ENCODE peak calls at places on chromosomes 7 and 10, in eight cellular contexts. U is SK-N-SH; K is cardiac muscle cell; G is HCT116; J is tibial nerve; B is Peyer's patch; F is esophagus squamous epithelium; R is CD8-positive, alpha-beta T cell. X is an unnamed sample.

GRCh38 chr10:33133557-33133956 is 175.5 kb upstream of the ITGB1 start:
- DNase-seq in U (no peak), R (no peak), K (no peak), F (no peak), G (no peak), B (no peak), J (no peak), X (no peak)

GRCh38 chr7:100584677-100585510 is 1.0 kb downstream of the LRCH4 start:
- DNase-seq in F (no peak), G (no peak), R (no peak), K (peak; percentile 95), U (peak; percentile 67), J (no peak), B (peak; percentile 48), X (no peak)

GRCh38 chr7:79868010-79868409 is 266.6 kb upstream of the GNAI1 start:
- DNase-seq in R (no peak), B (no peak), F (no peak), G (no peak), J (no peak), U (no peak), K (peak; percentile 32), X (no peak)

GRCh38 chr10:14186245-14186644 is 144.5 kb downstream of the FRMD4A start:
- DNase-seq in G (no peak), F (no peak), K (peak; percentile 25), R (no peak), B (no peak), J (no peak), U (no peak), X (no peak)

GRCh38 chr10:79274279-79275104 is 72.8 kb upstream of the PPIF start:
- DNase-seq in J (peak; percentile 75), R (no peak), F (no peak), G (no peak), K (peak; percentile 46), B (no peak), U (peak; percentile 87), X (peak; percentile 94)

GRCh38 chr10:26970667-26971066 is 109.9 kb upstream of the ABI1 start:
- DNase-seq in K (no peak), B (no peak), U (no peak), G (no peak), J (no peak), R (no peak), F (no peak), X (no peak)

GRCh38 chr7:103632972-103633371 is 187.0 kb upstream of the SLC26A5 start:
- DNase-seq in K (peak; percentile 43), F (no peak), G (no peak), B (no peak), U (no peak), R (no peak), J (no peak), X (no peak)

GRCh38 chr7:105198223-105198622 is 184.2 kb downstream of the KMT2E start:
- DNase-seq in F (no peak), G (no peak), R (no peak), J (no peak), U (no peak), B (no peak), K (peak; percentile 68), X (no peak)

GRCh38 chr10:1600861-1601260 is 136.5 kb downstream of the ADARB2 start:
- DNase-seq in K (no peak), B (no peak), F (no peak), U (no peak), G (no peak), J (no peak), R (no peak), X (no peak)

GRCh38 chr7:5216931-5217330 is 26.9 kb downstream of the WIPI2 start:
- DNase-seq in U (no peak), K (no peak), J (no peak), B (no peak), G (no peak), R (no peak), F (no peak), X (no peak)

GRCh38 chr10:120156614-120157274 is 264.2 kb downstream of the SEC23IP start:
- DNase-seq in J (no peak), K (no peak), B (no peak), U (no peak), R (no peak), G (no peak), F (no peak), X (no peak)

GRCh38 chr7:51261950-51262795 is 54.4 kb downstream of the COBL start:
- DNase-seq in G (no peak), B (no peak), J (no peak), K (no peak), F (no peak), U (no peak), R (no peak), X (no peak)

GRCh38 chr7:46089281-46089680 is 168.2 kb upstream of the IGFBP3 start:
- DNase-seq in F (no peak), U (no peak), B (no peak), R (no peak), G (no peak), J (no peak), K (peak; percentile 54), X (no peak)

GRCh38 chr10:77090381-77091356 is 546.9 kb downstream of the KCNMA1 start:
- DNase-seq in B (no peak), J (no peak), K (no peak), F (no peak), G (no peak), R (no peak), U (peak; percentile 73), X (no peak)

GRCh38 chr7:22066484-22066883 is 120.8 kb upstream of the CDCA7L start:
- DNase-seq in B (no peak), R (no peak), G (no peak), U (no peak), K (no peak), J (no peak), F (no peak), X (no peak)

GRCh38 chr7:80644054-80644453 is 5.6 kb downstream of the CD36 start:
- DNase-seq in G (no peak), F (no peak), J (no peak), R (no peak), K (no peak), U (no peak), B (no peak), X (no peak)

GRCh38 chr10:49597426-49598163 is 12.5 kb upstream of the SLC18A3 start:
- DNase-seq in R (peak; percentile 31), B (no peak), G (no peak), F (no peak), U (no peak), K (no peak), J (no peak), X (no peak)

GRCh38 chr7:75866129-75866496 is 12.7 kb upstream of the RHBDD2 start:
- DNase-seq in K (no peak), U (no peak), R (no peak), B (no peak), G (no peak), J (no peak), F (no peak), X (no peak)

GRCh38 chr7:108613147-108613948 is 43.7 kb downstream of the DNAJB9 start:
- DNase-seq in B (no peak), G (peak; percentile 33), J (no peak), U (peak; percentile 35), R (no peak), F (no peak), K (peak; percentile 61), X (no peak)

DNA sequence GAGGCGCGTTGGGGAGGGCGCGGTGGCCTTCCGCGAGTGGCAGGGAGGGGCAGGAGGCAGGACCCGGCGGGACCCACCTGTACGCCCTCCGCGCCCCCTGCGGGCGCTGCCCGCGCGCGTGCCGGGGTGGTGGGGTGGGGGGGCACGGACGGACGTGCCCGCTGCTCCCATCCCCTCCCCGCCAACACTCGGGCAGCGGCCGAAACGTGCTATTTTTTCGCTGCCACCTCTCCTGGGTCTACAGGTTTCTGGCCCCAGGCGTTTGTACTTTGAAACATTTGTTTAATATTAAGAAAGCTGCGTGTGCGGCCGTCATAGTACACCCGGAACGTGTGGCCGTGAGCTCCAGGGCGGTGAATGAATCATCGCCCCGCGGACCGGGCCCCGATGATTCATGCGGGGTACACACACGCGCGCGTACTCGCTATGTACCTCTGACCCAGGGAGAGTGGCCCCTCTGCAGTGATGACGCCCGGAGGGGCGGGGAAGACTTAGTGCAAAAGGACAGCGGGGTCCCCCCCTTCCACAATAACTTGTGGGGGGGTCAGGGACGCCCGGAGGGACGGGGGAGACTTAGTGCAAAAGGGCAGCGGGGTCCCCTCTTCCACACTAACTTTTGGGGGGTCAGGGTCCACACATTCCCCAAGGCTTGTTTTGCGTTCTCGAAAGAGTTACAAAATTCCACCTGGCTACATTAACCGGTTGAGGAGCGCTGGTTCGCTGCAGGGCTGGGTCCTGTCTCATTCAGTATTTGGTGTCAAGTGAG is 56.6 kb upstream of the PCGF5 start:
- DNase-seq in F (peak; percentile 40), K (peak; percentile 70), G (peak; percentile 15), R (no peak), J (peak; percentile 55), U (peak; percentile 76), B (peak; percentile 52), X (peak; percentile 48)
- H3K4me3 ChIP-seq in F (peak overlapping the region; percentile 65), K (peak overlapping the region; percentile 81), G (peak overlapping the region; percentile 71), R (peak overlapping the region; percentile 80), J (peak overlapping the region; percentile 92), U (peak overlapping the region; percentile 84), B (peak overlapping the region; percentile 83), X (peak overlapping the region; percentile 48)

GRCh38 chr10:50621981-50622496 is 1.7 kb downstream of the SGMS1 start:
- DNase-seq in R (peak; percentile 80), B (peak; percentile 92), F (peak; percentile 41), G (peak; percentile 75), J (peak; percentile 99), U (peak; percentile 69), K (peak; percentile 98), X (peak; percentile 86)
- TF ChIP-seq CTCF in R (no peak), B (peak; percentile 23), F (no peak), G (no peak), J (no peak), U (no peak), K (no peak), X (no peak)

GRCh38 chr10:128124813-128125403 is 1.3 kb downstream of the MKI67 start:
- DNase-seq in K (no peak), G (no peak), U (peak; percentile 46), R (no peak), B (no peak), J (no peak), F (no peak), X (no peak)
- H3K27ac ChIP-seq in K (no peak overlapping the region), G (peak overlapping the region; percentile 86), U (peak overlapping the region; percentile 0), R (no peak overlapping the region), B (no peak overlapping the region), J (no peak overlapping the region), F (no peak overlapping the region), X (no peak overlapping the region)

DNA sequence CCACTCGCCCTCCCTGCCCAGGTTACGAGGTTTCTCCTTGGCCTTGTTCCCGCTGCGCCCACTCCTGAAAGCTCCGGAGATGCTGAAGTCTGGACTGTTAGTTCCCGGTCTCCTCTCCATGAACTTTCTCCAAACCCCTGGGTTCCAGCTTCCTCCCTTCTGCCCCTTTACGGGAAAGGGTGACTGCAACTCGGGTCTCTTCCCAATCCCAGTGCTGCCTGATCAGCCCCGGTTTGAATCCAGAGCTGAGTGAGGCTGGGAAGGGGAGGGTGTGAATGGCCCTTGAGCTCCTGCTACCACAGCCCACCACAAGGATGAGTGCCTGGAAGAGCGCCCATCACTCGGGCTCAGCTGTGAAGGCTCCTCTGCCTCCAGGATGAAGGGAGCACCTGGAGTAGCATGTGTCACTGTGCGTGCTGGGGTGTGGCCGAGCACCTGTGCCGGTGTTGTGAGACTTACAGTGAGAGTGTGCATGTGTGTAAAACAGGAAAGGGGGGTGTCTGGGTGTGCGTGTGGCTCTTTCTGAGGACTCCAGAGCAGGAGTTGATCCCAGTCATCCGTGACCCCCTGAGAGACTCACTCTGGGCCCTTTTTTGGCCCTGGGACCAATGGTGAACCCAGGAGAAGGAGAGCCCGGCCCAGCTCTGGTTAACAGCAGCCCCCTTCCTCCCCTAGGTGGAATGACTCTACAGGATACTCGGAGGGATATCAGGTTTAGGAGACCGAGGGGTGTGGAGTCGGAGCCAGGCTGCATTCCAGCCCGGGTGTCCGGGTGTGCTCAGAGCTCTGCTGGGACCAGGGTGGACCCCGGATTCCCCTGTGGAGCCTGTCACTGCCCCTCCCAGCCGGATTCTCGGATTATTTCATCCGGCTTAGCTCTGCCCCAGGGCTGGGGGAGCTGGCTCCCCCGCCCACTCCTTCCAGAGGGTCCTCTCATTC is 1.1 kb upstream of the ZNF467 start:
- DNase-seq in G (no peak), K (peak; percentile 36), J (no peak), U (no peak), R (no peak), F (no peak), B (no peak), X (no peak)
- H3K4me3 ChIP-seq in G (no peak overlapping the region), K (peak overlapping the region; percentile 79), J (peak overlapping the region; percentile 78), U (no peak overlapping the region), R (no peak overlapping the region), F (no peak overlapping the region), B (peak overlapping the region; percentile 45), X (no peak overlapping the region)